ENCODE peak calls at places on chromosome 10, in four cellular contexts. Y, K, J and A are unnamed samples.

GRCh38 chr10:16105082-16105481 is 244.8 kb upstream of the MINDY3 start:
- DNase-seq in Y (no peak), K (no peak), J (no peak), A (no peak)

GRCh38 chr10:113335603-113336002 is 217.2 kb upstream of the HABP2 start:
- DNase-seq in Y (no peak), K (no peak), J (no peak), A (no peak)

GRCh38 chr10:10605551-10606081 is 412.1 kb upstream of the CELF2 start:
- DNase-seq in J (no peak), K (no peak), Y (no peak), A (no peak)

GRCh38 chr10:127906548-127907377 is at the start of gene PTPRE:
- DNase-seq in Y (peak), K (no peak), J (no peak), A (peak)

GRCh38 chr10:12193193-12193592 is 2.5 kb downstream of the NUDT5 start:
- DNase-seq in Y (no peak), K (no peak), J (no peak), A (no peak)

GRCh38 chr10:15748137-15748536 is 28.4 kb upstream of the ITGA8 start:
- DNase-seq in Y (no peak), J (no peak), K (no peak), A (no peak)

GRCh38 chr10:68829494-68829893 is 2.2 kb downstream of the STOX1 start:
- DNase-seq in J (no peak), Y (no peak), K (no peak), A (no peak)

GRCh38 chr10:4053940-4054339 is 268.9 kb upstream of the KLF6 start:
- DNase-seq in Y (no peak), J (no peak), K (no peak), A (no peak)

GRCh38 chr10:101482568-101482967 is 105.5 kb downstream of the POLL start:
- DNase-seq in J (no peak), K (no peak), Y (no peak), A (no peak)

GRCh38 chr10:34172936-34173533 is 642.1 kb downstream of the PARD3 start:
- DNase-seq in J (no peak), K (peak), Y (no peak), A (no peak)

GRCh38 chr10:18279202-18279601 is 139.0 kb downstream of the CACNB2 start:
- DNase-seq in J (no peak), K (no peak), Y (no peak), A (no peak)

GRCh38 chr10:18104223-18104872 is 35.9 kb upstream of the CACNB2 start:
- DNase-seq in Y (peak), J (no peak), K (peak), A (no peak)

GRCh38 chr10:44857363-44858016 is 53.6 kb upstream of the TMEM72 start:
- DNase-seq in Y (peak), J (no peak), K (peak), A (peak)

GRCh38 chr10:60331886-60332285 is 57.8 kb downstream of the ANK3 start:
- DNase-seq in K (no peak), Y (no peak), J (no peak), A (no peak)

GRCh38 chr10:60338002-60338564 is 51.6 kb downstream of the ANK3 start:
- DNase-seq in Y (no peak), K (no peak), J (no peak), A (no peak)

GRCh38 chr10:60336901-60337630 is 52.6 kb downstream of the ANK3 start:
- DNase-seq in J (no peak), Y (no peak), K (no peak), A (no peak)

GRCh38 chr10:60334991-60335390 is 54.7 kb downstream of the ANK3 start:
- DNase-seq in J (no peak), Y (no peak), K (no peak), A (no peak)

GRCh38 chr10:60335708-60336107 is 54.0 kb downstream of the ANK3 start:
- DNase-seq in K (peak), Y (no peak), J (no peak), A (no peak)
- TF ChIP-seq CREB1 in K (no peak), Y (no peak), J (no peak), A (no peak)

GRCh38 chr10:125523347-125523746 is 159.6 kb downstream of the TEX36 start:
- DNase-seq in Y (no peak), J (no peak), K (no peak), A (no peak)

GRCh38 chr10:125520968-125521367 is 162.0 kb downstream of the TEX36 start:
- DNase-seq in Y (no peak), K (no peak), J (no peak), A (no peak)

GRCh38 chr10:125521721-125522680 is 161.0 kb downstream of the TEX36 start:
- DNase-seq in K (peak), J (no peak), Y (peak), A (peak)
- TF ChIP-seq ZNF274 in K (no peak), J (no peak), Y (no peak), A (no peak)

GRCh38 chr10:26485150-26485941 is 47.2 kb downstream of the APBB1IP start:
- DNase-seq in Y (no peak), J (no peak), K (no peak), A (no peak)
- TF ChIP-seq CREB1 in Y (no peak), J (no peak), K (no peak), A (no peak)

GRCh38 chr10:111247781-111248389 is 171.1 kb downstream of the ADRA2A start:
- DNase-seq in J (no peak), K (no peak), Y (no peak), A (no peak)
- TF ChIP-seq ZNF274 in J (no peak), K (no peak), Y (no peak), A (no peak)